ENCODE peak calls at places on chromosome 2, in six cellular contexts. One of them, this sample, is unnamed.
A peak's percentile ranks its signal among the peaks of the same experiment; 100 is the strongest.

GRCh38 chr2:160984426-160985077 is 175.7 kb upstream of the TANK start:
- DNase-seq in A549: no peak
- DNase-seq in IMR-90: no peak
- DNase-seq in lower lobe of right lung: no peak
- DNase-seq in fibroblast of mammary gland: no peak
- DNase-seq in endothelial cell: no peak
- DNase-seq in this sample: no peak

GRCh38 chr2:215288112-215288815 is 23.6 kb upstream of the ATIC start:
- DNase-seq in A549: no peak
- DNase-seq in IMR-90: no peak
- DNase-seq in lower lobe of right lung: no peak
- DNase-seq in fibroblast of mammary gland: no peak
- DNase-seq in endothelial cell: no peak
- DNase-seq in this sample: no peak

GRCh38 chr2:148022882-148023281 is 2.0 kb downstream of the MBD5 start:
- DNase-seq in A549: no peak
- DNase-seq in IMR-90: no peak
- DNase-seq in lower lobe of right lung: no peak
- DNase-seq in fibroblast of mammary gland: no peak
- DNase-seq in endothelial cell: no peak
- DNase-seq in this sample: no peak

GRCh38 chr2:169476459-169476858 is 2.8 kb upstream of the BBS5 start:
- DNase-seq in A549: no peak
- DNase-seq in IMR-90: peak; percentile 61
- DNase-seq in lower lobe of right lung: no peak
- DNase-seq in fibroblast of mammary gland: peak; percentile 73
- DNase-seq in endothelial cell: no peak
- DNase-seq in this sample: no peak

GRCh38 chr2:69652206-69652605 is 8.7 kb upstream of the AAK1 start:
- DNase-seq in A549: peak; percentile 52
- DNase-seq in IMR-90: peak; percentile 94
- DNase-seq in lower lobe of right lung: no peak
- DNase-seq in fibroblast of mammary gland: peak; percentile 90
- DNase-seq in endothelial cell: no peak
- DNase-seq in this sample: no peak

GRCh38 chr2:219325657-219326056 is 6.9 kb downstream of the RESP18 start:
- DNase-seq in A549: no peak
- DNase-seq in IMR-90: no peak
- DNase-seq in lower lobe of right lung: no peak
- DNase-seq in fibroblast of mammary gland: no peak
- DNase-seq in endothelial cell: no peak
- DNase-seq in this sample: no peak

GRCh38 chr2:129934044-129934822 is 45.2 kb upstream of the RAB6C start:
- DNase-seq in A549: no peak
- DNase-seq in IMR-90: no peak
- DNase-seq in lower lobe of right lung: no peak
- DNase-seq in fibroblast of mammary gland: no peak
- DNase-seq in endothelial cell: peak; percentile 24
- DNase-seq in this sample: no peak

GRCh38 chr2:58032016-58032750 is 14.4 kb upstream of the VRK2 start:
- DNase-seq in A549: no peak
- DNase-seq in IMR-90: peak; percentile 78
- DNase-seq in lower lobe of right lung: no peak
- DNase-seq in fibroblast of mammary gland: peak; percentile 21
- DNase-seq in endothelial cell: no peak
- DNase-seq in this sample: no peak

GRCh38 chr2:61328707-61329251 is 142.1 kb downstream of the USP34 start:
- DNase-seq in A549: no peak
- DNase-seq in IMR-90: peak; percentile 6
- DNase-seq in lower lobe of right lung: peak; percentile 58
- DNase-seq in fibroblast of mammary gland: peak; percentile 3
- DNase-seq in endothelial cell: no peak
- DNase-seq in this sample: peak; percentile 21

GRCh38 chr2:17643031-17643615 is 102.6 kb downstream of the VSNL1 start:
- DNase-seq in A549: peak; percentile 78
- DNase-seq in IMR-90: peak; percentile 98
- DNase-seq in lower lobe of right lung: no peak
- DNase-seq in fibroblast of mammary gland: peak; percentile 98
- DNase-seq in endothelial cell: no peak
- DNase-seq in this sample: no peak

GRCh38 chr2:10915236-10915635 is 3.5 kb downstream of the KCNF1 start:
- DNase-seq in A549: no peak
- DNase-seq in IMR-90: no peak
- DNase-seq in lower lobe of right lung: no peak
- DNase-seq in fibroblast of mammary gland: no peak
- DNase-seq in endothelial cell: no peak
- DNase-seq in this sample: no peak

GRCh38 chr2:20576598-20577115 is 74.2 kb downstream of the HS1BP3 start:
- DNase-seq in A549: no peak
- DNase-seq in IMR-90: no peak
- DNase-seq in lower lobe of right lung: no peak
- DNase-seq in fibroblast of mammary gland: no peak
- DNase-seq in endothelial cell: no peak
- DNase-seq in this sample: peak; percentile 80

GRCh38 chr2:119484834-119485233 is 39.4 kb downstream of the SCTR start:
- DNase-seq in A549: no peak
- DNase-seq in IMR-90: no peak
- DNase-seq in lower lobe of right lung: no peak
- DNase-seq in fibroblast of mammary gland: no peak
- DNase-seq in endothelial cell: no peak
- DNase-seq in this sample: peak; percentile 2

DNA sequence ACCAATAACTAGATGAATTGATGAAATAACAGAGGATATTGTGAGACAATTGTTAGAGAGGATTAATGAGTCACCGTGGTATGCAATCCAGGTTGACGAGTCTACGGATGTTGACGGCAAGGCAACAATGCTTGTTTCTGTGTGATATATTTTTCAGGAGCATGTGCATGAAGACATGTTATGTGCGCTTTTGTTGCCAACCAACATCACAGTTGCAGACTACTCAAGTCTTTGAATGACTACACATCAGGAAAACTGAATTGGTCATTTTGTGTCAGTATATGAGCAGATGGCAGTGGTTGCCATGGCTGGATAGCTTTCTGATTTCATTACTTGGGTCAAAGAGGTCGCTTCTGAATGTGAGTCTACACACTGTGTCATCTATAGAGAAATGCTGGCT is 96.8 kb upstream of the CRACDL start:
- DNase-seq in A549: no peak
- DNase-seq in IMR-90: no peak
- DNase-seq in lower lobe of right lung: no peak
- DNase-seq in fibroblast of mammary gland: peak; percentile 40
- DNase-seq in endothelial cell: no peak
- DNase-seq in this sample: no peak
- TF ChIP-seq CTCF in A549: no peak
- TF ChIP-seq CTCF in IMR-90: no peak
- TF ChIP-seq CTCF in lower lobe of right lung: no peak
- TF ChIP-seq CTCF in fibroblast of mammary gland: no peak
- TF ChIP-seq CTCF in endothelial cell: no peak
- TF ChIP-seq CTCF in this sample: no peak

DNA sequence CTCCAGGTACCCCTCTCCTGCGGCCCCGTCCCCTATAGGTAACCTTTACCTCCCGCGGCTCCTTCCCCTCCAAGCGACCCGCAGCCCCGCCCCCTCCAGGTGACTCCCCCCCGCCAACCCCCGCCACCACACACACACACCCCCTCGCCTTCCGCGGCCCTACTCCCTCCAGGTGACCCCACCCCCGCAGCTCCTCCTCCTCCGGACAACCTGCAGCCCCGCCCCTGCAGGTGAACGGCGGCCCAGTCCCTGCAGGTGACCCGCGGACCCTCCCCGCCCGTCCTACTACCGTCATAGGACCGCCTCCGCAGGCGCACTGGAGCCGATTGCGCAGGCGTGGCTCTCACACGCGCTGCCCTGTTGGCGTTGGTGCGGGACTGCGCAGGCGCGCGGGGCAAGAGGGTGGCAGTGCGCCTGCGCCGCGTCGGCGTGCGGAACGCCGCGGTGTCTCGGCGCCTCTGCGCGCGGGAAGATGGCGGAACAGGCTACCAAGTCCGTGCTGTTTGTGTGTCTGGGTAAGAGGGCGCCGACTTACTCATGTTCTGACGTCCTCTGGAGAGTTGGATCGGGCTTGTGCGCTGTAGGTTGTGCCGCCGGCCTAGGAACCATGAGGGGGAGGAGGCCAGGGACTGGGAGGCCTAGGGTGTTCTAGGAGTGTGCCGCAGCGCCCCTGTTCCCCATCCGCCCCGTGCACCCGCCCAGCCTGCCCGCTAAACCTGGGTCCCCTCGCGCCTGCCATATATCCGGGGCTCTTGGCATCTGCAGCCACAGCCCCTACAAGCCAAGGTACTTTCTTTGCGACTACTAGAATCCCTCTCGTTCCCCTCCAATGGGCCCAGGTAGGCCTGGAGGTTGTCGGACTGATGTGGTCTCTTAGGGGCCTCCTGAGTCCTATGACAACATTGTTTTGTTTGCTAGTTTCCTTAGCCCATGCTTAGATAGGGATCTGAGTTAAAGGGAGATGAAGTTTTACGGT is at the start of gene ACP1:
- DNase-seq in A549: peak; percentile 92
- DNase-seq in IMR-90: peak; percentile 93
- DNase-seq in lower lobe of right lung: peak; percentile 99
- DNase-seq in fibroblast of mammary gland: peak; percentile 92
- DNase-seq in endothelial cell: peak; percentile 97
- DNase-seq in this sample: peak; percentile 99
- TF ChIP-seq CTCF in A549: no peak
- TF ChIP-seq CTCF in IMR-90: peak; percentile 2
- TF ChIP-seq CTCF in lower lobe of right lung: no peak
- TF ChIP-seq CTCF in fibroblast of mammary gland: no peak
- TF ChIP-seq CTCF in endothelial cell: no peak
- TF ChIP-seq CTCF in this sample: no peak

DNA sequence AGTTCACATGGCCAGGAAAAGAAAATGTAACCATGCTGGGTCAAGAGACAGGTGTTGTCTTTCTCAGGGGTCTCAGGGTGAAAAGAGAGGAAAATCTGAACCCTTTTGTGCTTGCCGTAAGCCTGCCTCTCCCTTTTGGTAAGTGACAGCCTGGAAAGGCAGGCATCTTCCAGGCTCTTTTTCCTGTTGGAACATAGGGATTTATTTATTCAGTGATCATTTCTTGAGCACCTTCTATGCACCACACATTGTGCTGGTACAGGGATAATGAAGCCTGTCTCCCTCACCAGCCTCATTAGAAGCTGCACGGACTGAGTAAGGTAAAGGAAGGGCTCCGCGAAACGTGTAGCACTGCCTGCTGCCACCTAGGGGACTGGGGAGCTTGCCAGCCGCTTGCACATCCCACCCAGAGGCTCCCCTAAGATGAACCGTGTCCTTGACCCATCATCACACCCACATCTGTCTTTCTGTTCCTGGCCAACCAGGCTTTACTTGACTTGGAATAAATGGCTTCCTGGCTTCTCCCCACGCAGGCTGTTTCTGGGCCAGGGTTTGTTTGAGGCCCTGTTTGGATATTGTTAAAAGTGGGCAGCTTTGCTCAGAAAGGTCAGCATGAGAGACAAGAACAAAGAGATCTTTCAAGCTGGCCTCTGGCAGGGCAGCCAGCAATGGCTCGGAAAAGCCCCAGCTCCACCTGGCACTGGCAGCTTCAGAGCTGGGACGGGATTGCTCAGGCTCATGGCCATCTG is 73.3 kb upstream of the MCFD2 start:
- DNase-seq in A549: no peak
- DNase-seq in IMR-90: no peak
- DNase-seq in lower lobe of right lung: no peak
- DNase-seq in fibroblast of mammary gland: no peak
- DNase-seq in endothelial cell: no peak
- DNase-seq in this sample: no peak
- TF ChIP-seq CTCF in A549: no peak
- TF ChIP-seq CTCF in IMR-90: no peak
- TF ChIP-seq CTCF in lower lobe of right lung: no peak
- TF ChIP-seq CTCF in fibroblast of mammary gland: peak; percentile 8
- TF ChIP-seq CTCF in endothelial cell: no peak
- TF ChIP-seq CTCF in this sample: no peak

DNA sequence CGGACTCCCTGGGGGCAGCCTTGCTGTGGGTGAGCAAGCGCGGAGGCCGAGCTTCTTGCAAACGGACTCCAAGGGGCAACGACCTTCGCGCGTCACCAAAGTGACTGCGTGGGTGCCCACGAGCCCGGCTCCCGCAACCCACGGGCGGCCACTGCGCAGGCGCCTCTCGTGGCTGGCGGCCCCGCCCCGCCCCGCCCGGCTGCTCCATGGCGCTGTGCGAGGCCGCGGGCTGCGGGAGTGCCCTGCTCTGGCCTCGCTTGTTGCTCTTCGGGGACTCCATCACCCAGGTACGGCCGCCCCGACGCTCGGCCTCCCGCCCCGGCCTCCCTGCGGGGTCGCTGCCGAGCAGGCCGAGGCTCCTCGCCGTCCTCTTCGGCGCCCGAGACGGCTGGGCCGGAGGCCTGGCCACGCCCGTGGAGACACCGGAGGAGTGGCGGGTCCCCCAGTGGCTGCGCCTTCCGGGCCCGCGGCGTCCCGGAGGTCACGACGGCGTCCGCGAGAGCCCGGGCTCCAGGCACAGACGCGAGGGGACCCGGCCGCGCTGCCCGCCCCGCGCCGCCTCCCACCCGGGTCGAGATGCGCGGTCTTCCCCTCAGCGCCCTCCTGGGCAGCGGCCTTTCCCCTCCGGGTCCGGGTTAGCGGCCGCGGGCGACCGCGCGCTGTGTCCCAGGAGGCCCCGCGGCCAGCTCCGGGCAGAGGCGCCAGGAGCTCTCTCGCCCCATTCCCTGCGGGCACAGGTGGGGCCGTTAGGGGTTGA is at the start of gene IAH1:
- DNase-seq in A549: peak; percentile 75
- DNase-seq in IMR-90: no peak
- DNase-seq in lower lobe of right lung: peak; percentile 83
- DNase-seq in fibroblast of mammary gland: peak; percentile 25
- DNase-seq in endothelial cell: peak; percentile 38
- DNase-seq in this sample: peak; percentile 91
- TF ChIP-seq CTCF in A549: no peak
- TF ChIP-seq CTCF in IMR-90: no peak
- TF ChIP-seq CTCF in lower lobe of right lung: no peak
- TF ChIP-seq CTCF in fibroblast of mammary gland: no peak
- TF ChIP-seq CTCF in endothelial cell: no peak
- TF ChIP-seq CTCF in this sample: no peak

GRCh38 chr2:237472187-237472712 is 14.8 kb upstream of the MLPH start:
- DNase-seq in A549: no peak
- DNase-seq in IMR-90: no peak
- DNase-seq in lower lobe of right lung: no peak
- DNase-seq in fibroblast of mammary gland: no peak
- DNase-seq in endothelial cell: no peak
- DNase-seq in this sample: no peak
- TF ChIP-seq CTCF in A549: no peak
- TF ChIP-seq CTCF in IMR-90: no peak
- TF ChIP-seq CTCF in lower lobe of right lung: no peak
- TF ChIP-seq CTCF in fibroblast of mammary gland: no peak
- TF ChIP-seq CTCF in endothelial cell: no peak
- TF ChIP-seq CTCF in this sample: no peak

DNA sequence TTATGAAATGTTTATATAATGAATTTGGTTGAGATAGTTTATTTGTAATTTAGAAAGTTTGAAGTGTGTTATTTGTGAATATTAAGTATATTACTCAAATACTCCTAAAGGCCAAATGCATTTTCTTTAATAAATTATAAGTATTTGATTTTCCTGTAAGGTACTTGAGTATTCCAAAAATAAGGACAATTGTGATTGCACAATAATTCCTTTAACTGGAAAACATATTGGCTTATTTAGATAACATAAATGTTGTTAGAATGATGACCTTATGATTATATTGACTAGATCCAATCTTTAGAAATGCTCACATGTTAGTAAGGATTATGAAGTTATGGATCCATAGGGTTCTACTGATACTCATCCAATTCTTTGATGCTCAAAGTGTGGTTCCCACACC is 125.1 kb upstream of the MAP3K20 start:
- DNase-seq in A549: no peak
- DNase-seq in IMR-90: no peak
- DNase-seq in lower lobe of right lung: no peak
- DNase-seq in fibroblast of mammary gland: no peak
- DNase-seq in endothelial cell: no peak
- DNase-seq in this sample: no peak
- TF ChIP-seq CTCF in A549: no peak
- TF ChIP-seq CTCF in IMR-90: no peak
- TF ChIP-seq CTCF in lower lobe of right lung: no peak
- TF ChIP-seq CTCF in fibroblast of mammary gland: no peak
- TF ChIP-seq CTCF in endothelial cell: no peak
- TF ChIP-seq CTCF in this sample: no peak

This sample was measured in GM13976.